ENCODE peak calls at places on chromosome 1, in seven cellular contexts. E, S, A, Z, U, K and O are unnamed samples.

GRCh38 chr1:77926561-77927357 is 38.3 kb downstream of the NEXN start:
- DNase-seq in E (no peak), S (no peak), A (no peak), Z (no peak), U (no peak), K (no peak), O (no peak)

GRCh38 chr1:239566074-239566473 is 179.7 kb downstream of the CHRM3 start:
- DNase-seq in E (no peak), S (no peak), A (no peak), Z (no peak), U (no peak), K (no peak), O (no peak)

GRCh38 chr1:206590025-206590834 is 22.0 kb downstream of the EIF2D start:
- DNase-seq in E (peak; percentile 80), S (no peak), A (no peak), Z (peak; percentile 98), U (peak; percentile 50), K (no peak), O (peak; percentile 53)

GRCh38 chr1:168390261-168390660 is 109.6 kb downstream of the TBX19 start:
- DNase-seq in E (no peak), S (no peak), A (no peak), Z (peak; percentile 49), U (no peak), K (no peak), O (no peak)

GRCh38 chr1:70487910-70488665 is 77.0 kb downstream of the CTH start:
- DNase-seq in E (peak; percentile 34), S (no peak), A (no peak), Z (peak; percentile 49), U (no peak), K (peak; percentile 25), O (no peak)

GRCh38 chr1:45297604-45298356 is 28.9 kb upstream of the HPDL start:
- DNase-seq in E (no peak), S (no peak), A (no peak), Z (no peak), U (no peak), K (no peak), O (no peak)

GRCh38 chr1:32972814-32973428 is 8.3 kb upstream of the RNF19B start:
- DNase-seq in E (peak; percentile 45), S (no peak), A (peak; percentile 85), Z (no peak), U (no peak), K (peak; percentile 73), O (no peak)

GRCh38 chr1:37070126-37070525 is 35.8 kb upstream of the GRIK3 start:
- DNase-seq in E (no peak), S (no peak), A (no peak), Z (no peak), U (no peak), K (no peak), O (no peak)

GRCh38 chr1:14222086-14222485 is 376.4 kb upstream of the KAZN start:
- DNase-seq in E (no peak), S (no peak), A (no peak), Z (no peak), U (no peak), K (no peak), O (no peak)

DNA sequence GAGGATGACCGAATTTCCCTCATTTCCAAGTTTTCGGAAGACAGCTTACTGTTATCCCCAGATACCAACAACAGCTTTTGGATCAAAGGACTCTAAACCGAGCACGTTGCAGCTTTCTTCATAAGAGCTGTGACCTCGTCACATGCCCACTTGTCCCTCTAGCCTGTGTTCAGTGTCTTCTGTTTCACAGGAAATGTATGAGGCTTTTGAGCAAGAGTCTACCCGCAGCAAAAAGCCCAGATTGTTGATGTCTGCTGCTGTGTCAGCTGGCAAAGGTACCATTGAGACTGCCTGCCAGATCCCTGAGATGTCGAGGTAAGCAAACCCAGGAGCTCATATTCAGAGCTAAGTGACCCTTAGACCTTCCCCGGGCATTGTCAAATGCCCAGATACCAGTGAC is 24.1 kb downstream of the CHI3L2 start:
- DNase-seq in E (no peak), S (no peak), A (no peak), Z (no peak), U (no peak), K (no peak), O (no peak)
- TF ChIP-seq CTCF in E (no peak), S (no peak), A (no peak), Z (no peak), U (no peak), K (no peak), O (no peak)

DNA sequence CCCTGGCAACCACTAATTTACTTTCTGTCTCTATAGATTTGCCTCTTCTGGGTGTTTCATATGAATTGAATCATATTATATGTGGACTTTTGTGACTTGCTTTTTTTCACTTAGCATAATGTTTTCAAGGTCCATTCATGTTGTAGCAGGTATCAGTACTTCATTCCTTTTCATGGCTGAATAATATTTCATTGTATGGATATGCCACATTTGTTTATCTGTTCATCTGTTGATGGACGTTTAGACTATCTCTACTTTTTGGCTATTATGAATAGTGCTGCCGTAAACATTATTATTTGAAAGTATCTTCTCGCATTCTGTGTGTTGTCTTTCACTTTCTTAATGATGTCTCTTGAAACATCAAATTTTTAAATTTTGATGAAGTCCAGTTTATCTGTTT is 32.8 kb upstream of the CD101 start:
- DNase-seq in E (no peak), S (no peak), A (no peak), Z (no peak), U (no peak), K (no peak), O (no peak)
- H3K4me3 ChIP-seq in E (no peak overlapping the region), S (no peak overlapping the region), A (no peak overlapping the region), Z (no peak overlapping the region), U (no peak overlapping the region), K (no peak overlapping the region), O (no peak overlapping the region)

DNA sequence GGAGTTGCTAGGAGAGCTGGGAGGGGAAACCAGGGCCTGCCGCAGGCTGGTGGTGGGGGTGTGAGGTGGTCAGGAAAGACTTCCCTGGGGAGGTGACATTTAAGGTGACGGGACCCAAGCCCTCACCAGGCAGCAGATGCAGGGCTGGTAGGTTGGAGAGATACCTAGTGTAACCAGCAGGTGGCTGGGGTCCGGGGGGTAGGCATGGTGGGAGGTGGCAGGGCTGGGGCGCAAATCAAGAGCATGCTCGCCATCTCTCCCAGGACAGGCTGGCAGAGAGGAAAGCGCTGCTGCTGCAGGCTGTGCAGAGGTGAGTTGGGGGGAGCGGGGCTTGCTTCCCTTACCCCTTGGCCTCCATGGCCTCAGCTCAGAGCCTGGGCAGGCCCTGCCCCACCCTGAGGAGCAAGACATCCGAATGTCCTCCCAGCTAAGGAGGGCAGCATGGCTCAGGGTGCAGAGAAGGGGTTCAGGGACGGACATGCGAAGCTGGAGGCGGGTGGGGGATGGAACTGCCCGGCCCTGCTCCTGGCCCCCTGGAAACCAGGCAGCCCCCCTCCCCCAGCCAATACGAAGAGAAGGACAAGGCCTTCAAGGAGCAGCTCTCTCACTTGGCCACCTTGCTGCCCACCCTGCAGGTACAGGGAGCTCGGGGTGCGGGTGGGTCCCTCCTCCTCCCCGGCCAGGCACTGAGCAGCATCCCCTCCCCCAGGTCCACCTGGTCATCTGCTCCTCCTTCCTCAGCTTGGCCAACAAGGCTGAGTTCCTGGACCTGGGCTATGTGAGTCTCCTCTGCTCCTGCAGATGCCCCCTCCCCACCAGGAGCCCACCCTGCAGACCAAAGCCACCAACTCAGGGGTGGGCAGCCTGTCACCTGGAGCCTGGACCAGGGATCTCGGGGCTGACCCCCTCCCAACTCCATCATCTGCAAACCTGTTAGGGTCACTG is 4.0 kb downstream of the RNF207 start:
- DNase-seq in E (no peak), S (no peak), A (no peak), Z (no peak), U (no peak), K (no peak), O (no peak)
- TF ChIP-seq CTCF in E (peak; percentile 4), S (no peak), A (no peak), Z (peak; percentile 38), U (no peak), K (no peak), O (peak; percentile 3)

DNA sequence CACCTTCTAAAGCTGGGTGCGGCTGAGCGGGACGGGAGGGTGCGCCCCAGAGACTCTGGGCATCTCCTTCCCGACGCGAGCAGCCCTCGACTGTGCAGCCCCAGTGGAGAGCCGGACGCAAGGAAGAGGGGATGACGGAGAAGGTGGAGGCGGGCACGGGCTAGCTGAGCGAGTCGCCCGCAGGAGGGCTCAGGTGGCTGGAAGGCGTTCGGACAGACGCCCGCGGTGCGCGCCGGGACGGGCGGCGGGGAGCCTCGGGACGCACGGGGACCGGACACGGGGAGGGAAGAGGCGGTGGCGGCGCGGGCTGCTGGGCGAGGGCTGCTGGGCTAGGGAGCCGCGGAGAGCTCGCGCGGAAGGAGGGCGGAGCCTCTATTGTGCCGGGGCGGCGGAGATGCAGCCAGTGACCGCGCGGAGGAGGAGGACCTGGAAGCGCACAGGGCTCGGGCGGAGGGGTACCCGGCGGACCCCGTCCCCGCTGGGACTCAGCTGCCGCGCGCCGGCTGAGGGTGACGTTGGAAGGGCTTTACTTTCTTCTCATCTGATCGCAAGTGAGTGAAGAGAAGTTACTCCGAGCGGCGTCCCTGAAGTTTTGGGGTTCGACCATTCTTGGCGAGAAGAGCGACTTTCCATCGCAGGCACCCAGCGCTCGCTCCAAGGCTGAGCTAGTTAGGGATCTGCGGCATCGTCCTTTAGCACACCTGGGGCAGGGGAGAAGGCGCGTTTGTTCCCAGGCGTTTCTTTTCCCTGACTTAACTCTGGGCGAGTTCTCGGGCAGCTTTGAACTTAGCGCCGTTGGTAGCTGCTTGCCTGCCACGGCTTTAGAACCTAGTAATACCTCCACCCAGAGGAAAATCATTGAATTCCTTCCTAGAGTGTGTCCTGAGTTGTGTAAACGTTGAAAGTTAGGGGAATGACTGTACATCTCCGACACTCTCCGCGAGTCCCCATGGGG is at the start of gene OLFML2B:
- DNase-seq in E (peak; percentile 76), S (no peak), A (peak; percentile 67), Z (peak; percentile 79), U (peak; percentile 36), K (peak; percentile 67), O (peak; percentile 85)
- H3K4me3 ChIP-seq in E (peak within 1 kb of the TSS; percentile 68), S (peak within 1 kb of the TSS; percentile 60), A (peak within 1 kb of the TSS; percentile 69), Z (peak within 1 kb of the TSS; percentile 40), U (peak within 1 kb of the TSS; percentile 68), K (peak within 1 kb of the TSS; percentile 46), O (peak within 1 kb of the TSS; percentile 86)

DNA sequence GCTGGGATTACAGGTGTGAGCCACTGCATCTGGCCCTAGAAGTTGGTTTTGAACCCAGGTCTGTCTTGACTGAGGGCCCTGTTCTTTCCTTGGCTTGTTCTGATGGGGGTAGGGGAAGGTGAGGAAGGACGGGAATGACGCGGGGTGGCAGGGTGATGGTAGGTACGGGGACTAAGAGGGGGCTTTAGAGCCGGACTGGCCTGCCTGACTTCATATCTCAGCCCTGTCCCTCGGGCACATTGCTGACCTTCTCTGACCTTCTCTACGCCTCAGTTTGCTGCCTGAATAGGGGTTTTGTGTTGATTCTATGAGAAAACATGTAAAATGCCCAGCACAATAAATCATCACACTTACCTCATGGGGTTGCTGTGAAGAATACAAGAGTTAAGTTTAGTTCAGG is 6.7 kb downstream of the RNF186 start:
- DNase-seq in E (no peak), S (no peak), A (no peak), Z (no peak), U (no peak), K (no peak), O (no peak)
- TF ChIP-seq CTCF in E (no peak), S (no peak), A (no peak), Z (no peak), U (no peak), K (no peak), O (no peak)

GRCh38 chr1:229411434-229412055 is 22.3 kb downstream of the ACTA1 start:
- DNase-seq in E (no peak), S (no peak), A (no peak), Z (no peak), U (no peak), K (no peak), O (no peak)
- H3K4me3 ChIP-seq in E (no peak overlapping the region), S (no peak overlapping the region), A (no peak overlapping the region), Z (no peak overlapping the region), U (no peak overlapping the region), K (no peak overlapping the region), O (no peak overlapping the region)